ENCODE peak calls at places on chromosomes 6 and 20, in five cellular contexts. V, F, P, G and L are unnamed samples.

GRCh38 chr6:106591111-106591825 is 38.0 kb downstream of the RTN4IP1 start:
- DNase-seq in V (no peak), G (no peak), P (peak), F (peak), L (no peak)

GRCh38 chr6:109446072-109446471 is 5.5 kb downstream of the SMPD2 start:
- DNase-seq in G (no peak), V (no peak), P (no peak), F (no peak), L (no peak)

GRCh38 chr6:141653590-141653989 is 479.1 kb upstream of the GJE1 start:
- DNase-seq in G (no peak), V (no peak), F (no peak), P (no peak), L (no peak)

GRCh38 chr6:32173051-32173727 is 2.7 kb downstream of the AGPAT1 start:
- DNase-seq in F (no peak), G (no peak), V (no peak), P (no peak), L (peak)

GRCh38 chr6:35044771-35045275 is 96.3 kb downstream of the TCP11 start:
- DNase-seq in V (no peak), F (no peak), G (peak), P (no peak), L (no peak)

GRCh38 chr6:55282145-55282544 is 45.1 kb upstream of the GFRAL start:
- DNase-seq in V (no peak), P (no peak), G (no peak), F (no peak), L (no peak)

GRCh38 chr20:39823239-39823638 is 861.1 kb downstream of the DHX35 start:
- DNase-seq in P (peak), G (no peak), V (no peak), F (no peak), L (no peak)

GRCh38 chr20:32609993-32610896 is 25.1 kb upstream of the NOL4L start:
- DNase-seq in P (no peak), G (peak), F (no peak), V (no peak), L (no peak)

GRCh38 chr20:8116067-8116811 is 15.8 kb upstream of the PLCB1 start:
- DNase-seq in P (no peak), V (no peak), F (no peak), G (no peak), L (no peak)

GRCh38 chr20:43849496-43850197 is 65.0 kb upstream of the TOX2 start:
- DNase-seq in V (no peak), P (no peak), G (no peak), F (no peak), L (no peak)

GRCh38 chr20:14282140-14282539 is 55.3 kb downstream of the FLRT3 start:
- DNase-seq in G (no peak), P (no peak), F (no peak), V (no peak), L (no peak)

GRCh38 chr20:46108435-46108841 is 9.7 kb upstream of the CD40 start:
- DNase-seq in F (no peak), P (no peak), V (no peak), G (no peak), L (no peak)

GRCh38 chr20:35180266-35180665 is 8.4 kb downstream of the PROCR start:
- DNase-seq in F (no peak), V (no peak), G (no peak), P (no peak), L (no peak)

GRCh38 chr6:136696783-136697364 is 95.4 kb downstream of the MAP3K5 start:
- DNase-seq in P (no peak), G (no peak), F (no peak), V (no peak), L (no peak)

GRCh38 chr20:42741906-42742305 is 447.8 kb downstream of the PTPRT start:
- DNase-seq in F (no peak), V (no peak), P (no peak), G (no peak), L (no peak)

GRCh38 chr20:57223648-57224489 is 42.6 kb downstream of the BMP7 start:
- DNase-seq in P (no peak), F (peak), G (no peak), V (no peak), L (no peak)

GRCh38 chr6:17018425-17018824 is 83.4 kb upstream of the STMND1 start:
- DNase-seq in V (no peak), F (no peak), G (no peak), P (no peak), L (no peak)

GRCh38 chr6:15843226-15843625 is 180.4 kb upstream of the DTNBP1 start:
- DNase-seq in P (no peak), F (no peak), G (no peak), V (no peak), L (no peak)

GRCh38 chr20:26354521-26354920 is 657.9 kb upstream of the ZNF337 start:
- DNase-seq in F (no peak), V (no peak), P (no peak), G (no peak), L (no peak)

GRCh38 chr20:53842301-53843099 is 227.9 kb downstream of the BCAS1 start:
- DNase-seq in P (no peak), V (peak), F (no peak), G (no peak), L (no peak)

GRCh38 chr6:56690519-56691200 is 48.0 kb upstream of the DST start:
- DNase-seq in V (no peak), G (no peak), P (no peak), F (no peak), L (no peak)

GRCh38 chr6:158666637-158667359 is 16.9 kb downstream of the SYTL3 start:
- DNase-seq in G (no peak), V (no peak), F (no peak), P (peak), L (no peak)

GRCh38 chr6:72669324-72669723 is 47.5 kb downstream of the KCNQ5 start:
- DNase-seq in F (no peak), P (no peak), V (no peak), G (no peak), L (no peak)

GRCh38 chr20:35049776-35050352 is 42.7 kb downstream of the TRPC4AP start:
- DNase-seq in F (no peak), G (no peak), P (peak), V (no peak), L (peak)

GRCh38 chr6:18091382-18091781 is 31.1 kb downstream of the NHLRC1 start:
- DNase-seq in V (no peak), P (no peak), G (no peak), F (no peak), L (no peak)

GRCh38 chr6:56329296-56330050 is 82.1 kb upstream of the COL21A1 start:
- DNase-seq in G (no peak), P (no peak), F (no peak), V (no peak), L (no peak)

GRCh38 chr20:58691773-58692578 is 624 bp upstream of the NPEPL1 start:
- DNase-seq in G (no peak), F (peak), V (no peak), P (no peak), L (no peak)

GRCh38 chr6:167803816-167804215 is 22.9 kb upstream of the AFDN start:
- DNase-seq in F (no peak), P (no peak), G (no peak), V (no peak), L (no peak)

GRCh38 chr20:3046677-3047462 is 1.0 kb downstream of the MRPS26 start:
- DNase-seq in V (no peak), G (no peak), F (no peak), P (no peak), L (no peak)

GRCh38 chr6:105137388-105137787 is 42.4 kb downstream of the POPDC3 start:
- DNase-seq in P (no peak), F (peak), V (no peak), G (peak), L (no peak)

GRCh38 chr6:162538643-162539064 is 188.9 kb downstream of the PRKN start:
- DNase-seq in G (peak), F (peak), V (no peak), P (no peak), L (no peak)

GRCh38 chr20:3612795-3613560 is 50.2 kb downstream of the GFRA4 start:
- DNase-seq in P (no peak), G (no peak), V (no peak), F (no peak), L (no peak)

GRCh38 chr6:142297996-142298753 is 3.6 kb upstream of the ADGRG6 start:
- DNase-seq in F (no peak), P (peak), V (no peak), G (no peak), L (no peak)

GRCh38 chr20:7859371-7859802 is 80.9 kb downstream of the HAO1 start:
- DNase-seq in F (no peak), P (no peak), V (no peak), G (peak), L (peak)

GRCh38 chr20:49685809-49686208 is 27.9 kb downstream of the B4GALT5 start:
- DNase-seq in V (no peak), G (no peak), F (no peak), P (no peak), L (no peak)

DNA sequence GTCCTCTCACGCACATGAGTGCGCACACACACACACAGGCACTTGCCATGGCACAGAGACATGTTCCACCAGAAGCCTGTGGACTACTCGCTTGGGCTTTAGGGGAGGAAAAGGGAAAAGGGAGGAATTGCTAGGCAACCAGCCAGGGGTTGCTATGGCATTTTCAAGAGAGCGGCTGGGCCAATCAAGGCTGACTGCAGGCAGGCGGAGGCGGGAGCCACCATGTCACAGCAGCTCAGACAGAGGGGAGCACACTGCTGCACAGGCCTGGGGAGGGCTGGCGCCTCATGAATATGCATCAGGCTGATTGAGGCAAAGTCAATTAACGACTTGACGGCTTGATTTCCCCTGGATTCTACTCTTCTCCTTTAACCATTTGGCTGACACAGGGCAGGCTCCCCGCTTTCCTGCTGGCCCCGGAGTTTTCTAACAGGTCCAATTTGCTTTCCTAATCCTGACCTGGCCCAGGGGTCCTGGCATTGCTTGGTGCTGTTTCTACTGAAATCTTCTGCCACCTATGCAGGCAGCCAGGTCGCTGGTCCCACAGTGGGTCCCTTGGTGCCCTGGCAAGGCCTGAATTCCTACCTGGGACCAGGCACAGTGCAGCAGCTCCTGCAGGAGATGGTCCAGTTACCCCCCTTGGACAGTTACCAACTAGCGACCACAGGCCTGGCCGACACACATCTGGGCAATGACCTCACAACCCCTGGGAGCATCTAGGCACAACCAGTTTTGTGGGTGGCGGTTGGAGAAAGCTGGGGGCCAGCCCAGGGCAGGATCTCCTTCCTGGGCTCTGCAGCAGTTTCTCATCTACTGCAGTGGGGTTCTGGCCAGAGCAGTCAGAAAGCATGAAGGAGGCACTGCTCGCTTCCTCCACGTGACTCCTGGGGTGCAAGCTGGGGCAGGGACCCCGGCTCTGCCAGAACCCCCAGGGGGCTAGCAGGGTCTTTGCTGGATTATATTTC is 52.1 kb downstream of the YTHDF1 start:
- DNase-seq in V (no peak), P (no peak), F (no peak), G (no peak), L (no peak)
- H3K4me3 ChIP-seq in V (no peak), P (no peak), F (no peak), G (no peak), L (no peak)

GRCh38 chr6:143544019-143544681 is 32.6 kb upstream of the FUCA2 start:
- DNase-seq in G (no peak), V (no peak), F (no peak), P (no peak), L (no peak)

GRCh38 chr6:143546599-143546998 is 35.1 kb upstream of the FUCA2 start:
- DNase-seq in P (no peak), V (no peak), F (no peak), G (no peak), L (no peak)

GRCh38 chr6:143543435-143543834 is 31.9 kb upstream of the FUCA2 start:
- DNase-seq in F (no peak), P (no peak), V (no peak), G (no peak), L (no peak)

GRCh38 chr6:143545165-143545564 is 33.6 kb upstream of the FUCA2 start:
- DNase-seq in P (no peak), V (no peak), F (no peak), G (no peak), L (no peak)

GRCh38 chr6:143545976-143546547 is 34.5 kb upstream of the FUCA2 start:
- DNase-seq in G (no peak), P (no peak), V (no peak), F (no peak), L (no peak)
- H3K4me3 ChIP-seq in G (no peak), P (no peak), V (peak), F (no peak), L (no peak)

GRCh38 chr6:27139753-27140522 is 107.6 kb upstream of the PRSS16 start:
- DNase-seq in F (no peak), P (no peak), V (no peak), G (no peak), L (peak)
- H3K4me3 ChIP-seq in F (peak), P (peak), V (peak), G (peak), L (peak)

DNA sequence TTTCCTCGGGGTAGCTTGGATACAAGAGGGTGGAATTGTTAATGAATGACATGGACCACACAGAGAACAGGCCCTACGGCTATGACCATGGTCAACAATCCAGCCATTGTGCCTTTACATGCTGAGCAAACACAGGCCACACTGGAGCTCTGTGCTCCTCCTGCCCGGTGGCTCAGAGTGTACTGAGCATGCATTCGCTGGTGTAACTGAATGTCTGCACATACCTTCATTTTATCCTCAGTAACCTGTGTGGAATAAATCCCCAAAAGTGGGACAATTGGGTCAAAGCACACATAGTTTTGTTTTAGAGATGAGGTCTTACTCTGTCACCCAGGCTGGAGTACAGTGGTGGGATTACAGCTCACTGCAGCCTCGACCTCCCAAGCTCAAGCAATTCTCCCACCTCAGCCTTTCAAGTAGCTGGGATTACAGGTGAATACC is 32.8 kb downstream of the LRP11 start:
- DNase-seq in F (no peak), V (no peak), G (no peak), P (no peak), L (no peak)
- H3K4me3 ChIP-seq in F (no peak), V (no peak), G (no peak), P (no peak), L (no peak)